ENCODE peak calls at places on chromosomes 11 and 22, in seven cellular contexts. T is aorta, D is ovary, X is fibroblast of lung, Q is neuronal stem cell, M is transverse colon, Z is GM23338. I is an unnamed sample. For H3K4me1, the result is how much of the 10 kb centered on the place peaks cover.

GRCh38 chr11:56845121-56845732 is 96.7 kb upstream of the OR9G4 start:
- DNase-seq in M (no peak), Z (no peak), Q (no peak), X (no peak), T (peak), D (no peak), I (no peak)

GRCh38 chr11:96760815-96761214 is 371.0 kb downstream of the JRKL start:
- DNase-seq in D (no peak), X (no peak), Q (no peak), Z (no peak), M (no peak), T (no peak), I (no peak)

GRCh38 chr11:93498099-93499040 is 44.8 kb downstream of the SMCO4 start:
- DNase-seq in Q (no peak), X (peak), M (no peak), T (no peak), Z (peak), D (no peak), I (no peak)

GRCh38 chr11:67289226-67289650 is at the start of gene ANKRD13D:
- DNase-seq in M (no peak), X (no peak), Q (no peak), Z (no peak), T (no peak), D (no peak), I (peak)

GRCh38 chr22:49613108-49613507 is 214.6 kb downstream of the BRD1 start:
- DNase-seq in Z (no peak), X (no peak), M (no peak), D (no peak), T (no peak), Q (no peak), I (no peak)

GRCh38 chr22:38080468-38080846 is 3.5 kb downstream of the SLC16A8 start:
- DNase-seq in Q (no peak), M (no peak), Z (no peak), D (no peak), T (no peak), X (no peak), I (no peak)

GRCh38 chr11:130611791-130612251 is 163.4 kb downstream of the ADAMTS15 start:
- DNase-seq in D (no peak), Z (no peak), T (no peak), Q (no peak), X (peak), M (no peak), I (no peak)

GRCh38 chr11:3615998-3616397 is 25.8 kb downstream of the ART5 start:
- DNase-seq in Q (no peak), X (no peak), D (no peak), Z (no peak), M (no peak), T (peak), I (no peak)

GRCh38 chr22:43110444-43110926 is at the start of gene BIK:
- DNase-seq in X (no peak), T (no peak), Q (peak), M (peak), D (no peak), Z (peak), I (peak)

GRCh38 chr22:23769321-23769965 is 1.7 kb upstream of the CHCHD10 start:
- DNase-seq in D (no peak), X (no peak), Z (no peak), M (no peak), T (no peak), Q (no peak), I (no peak)

GRCh38 chr11:56750190-56750589 is 1.7 kb upstream of the OR9G4 start:
- DNase-seq in M (no peak), Q (no peak), Z (peak), T (no peak), X (no peak), D (no peak), I (no peak)

GRCh38 chr22:19880786-19881569 is 26.3 kb upstream of the GNB1L start:
- DNase-seq in D (peak), Z (peak), X (peak), M (no peak), T (peak), Q (peak), I (no peak)

GRCh38 chr11:7170431-7170830 is 81.3 kb upstream of the SYT9 start:
- DNase-seq in Q (no peak), D (no peak), M (no peak), T (no peak), X (no peak), Z (no peak), I (no peak)

GRCh38 chr11:62497132-62497915 is 49.3 kb downstream of the AHNAK start:
- DNase-seq in X (peak), D (no peak), T (no peak), Q (no peak), Z (peak), M (peak), I (no peak)

DNA sequence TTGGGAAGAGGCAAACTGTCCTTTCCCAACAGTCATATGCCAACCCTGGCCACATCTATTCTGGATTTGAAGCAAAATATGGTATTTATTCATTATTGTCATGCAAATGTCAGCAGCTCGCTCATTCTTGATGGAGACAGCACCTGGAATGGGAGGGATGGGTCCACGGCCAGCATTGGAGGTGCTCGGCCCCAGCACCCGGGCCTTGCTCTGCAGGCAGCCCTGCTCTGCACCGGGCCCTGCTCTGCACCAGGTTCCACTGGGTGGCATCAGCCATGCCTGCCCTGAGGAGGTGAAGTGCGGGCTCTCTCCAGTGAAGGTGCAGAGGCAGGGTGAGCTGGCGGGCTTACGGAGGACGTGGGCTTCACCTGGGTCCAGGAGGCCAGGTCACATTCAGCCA is 19.8 kb downstream of the LRP5 start:
- DNase-seq in X (no peak), D (no peak), Z (no peak), T (no peak), Q (no peak), M (no peak), I (no peak)
- H3K4me1 ChIP-seq in X (under half), D (under half), Z (under half), T (under half), Q (under half), M (half or more), I (half or more)

GRCh38 chr11:110317516-110317932 is 21.1 kb upstream of the RDX start:
- DNase-seq in D (no peak), T (no peak), X (peak), M (no peak), Q (no peak), Z (no peak), I (no peak)
- H3K4me1 ChIP-seq in D (under half), T (under half), X (under half), M (under half), Q (under half), Z (under half), I (under half)

DNA sequence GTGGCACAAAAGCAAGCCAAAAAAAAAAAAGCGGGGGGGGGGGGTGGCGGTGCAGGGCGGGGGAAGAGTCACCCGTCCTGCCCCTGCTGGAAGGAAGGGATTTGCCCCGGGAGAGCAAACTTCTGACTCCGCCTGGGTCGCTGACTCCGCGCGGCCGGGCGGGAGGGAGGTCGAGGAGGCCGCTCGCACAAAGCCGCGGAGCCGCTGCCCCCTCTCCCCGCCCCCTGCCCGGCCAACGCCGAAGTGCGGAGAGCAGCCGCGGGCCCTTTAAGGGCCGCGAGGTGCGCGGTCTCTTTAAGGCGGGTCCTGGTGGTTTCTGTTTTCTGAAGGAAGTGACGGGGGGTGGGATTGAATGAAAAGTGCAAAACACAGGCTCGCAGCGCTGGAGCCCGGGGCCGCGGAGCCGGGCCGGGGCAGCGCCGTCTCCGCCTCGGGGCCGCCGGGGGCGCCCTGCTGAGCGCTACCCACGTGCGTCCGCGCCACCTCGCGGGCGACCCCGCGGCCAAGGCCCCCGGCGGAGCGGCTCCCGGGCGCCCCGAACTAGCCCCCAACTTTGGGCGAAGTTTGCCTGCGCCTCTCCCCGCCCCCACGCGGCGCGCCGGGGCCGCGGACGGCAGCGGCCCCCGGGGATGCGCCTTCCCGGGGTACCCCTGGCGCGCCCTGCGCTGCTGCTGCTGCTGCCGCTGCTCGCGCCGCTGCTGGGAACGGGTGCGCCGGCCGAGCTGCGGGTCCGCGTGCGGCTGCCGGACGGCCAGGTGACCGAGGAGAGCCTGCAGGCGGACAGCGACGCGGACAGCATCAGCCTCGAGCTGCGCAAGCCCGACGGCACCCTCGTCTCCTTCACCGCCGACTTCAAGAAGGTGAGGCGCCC is at the start of gene OAF:
- DNase-seq in T (peak), Z (peak), M (peak), D (peak), Q (peak), X (peak), I (peak)
- H3K4me1 ChIP-seq in T (under half), Z (under half), M (under half), D (under half), Q (under half), X (under half), I (under half)

GRCh38 chr11:86812322-86812670 is 12.0 kb downstream of the PRSS23 start:
- DNase-seq in T (no peak), M (no peak), X (no peak), Z (no peak), Q (no peak), D (no peak), I (no peak)
- H3K4me1 ChIP-seq in T (under half), M (under half), X (under half), Z (under half), Q (under half), D (under half), I (under half)

DNA sequence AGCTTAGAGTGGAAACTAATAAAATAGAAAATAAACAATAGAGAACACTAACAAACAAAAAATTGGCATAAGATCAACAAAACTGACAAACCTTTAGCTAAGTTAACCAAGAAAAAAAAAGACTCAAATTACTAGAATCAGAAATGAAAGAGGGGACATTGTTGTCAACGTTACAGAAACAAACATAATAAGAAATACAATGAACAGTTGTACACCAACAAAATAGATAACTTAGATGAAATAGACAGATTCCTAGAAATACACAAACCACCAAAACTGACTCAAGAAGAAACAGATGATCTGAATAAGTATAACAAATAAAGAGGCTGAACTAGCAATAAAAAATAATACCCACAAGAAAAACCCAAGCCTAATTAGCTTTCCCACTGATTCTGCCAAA is 34.8 kb upstream of the TMPRSS4 start:
- DNase-seq in Q (no peak), Z (no peak), M (no peak), X (no peak), T (no peak), D (no peak), I (no peak)
- H3K4me1 ChIP-seq in Q (under half), Z (under half), M (under half), X (under half), T (under half), D (under half), I (under half)

GRCh38 chr22:39152024-39152510 is 413 bp downstream of the CBX7 start:
- DNase-seq in Z (no peak), X (no peak), Q (no peak), M (no peak), D (no peak), T (no peak), I (no peak)
- H3K4me1 ChIP-seq in Z (under half), X (under half), Q (under half), M (under half), D (under half), T (under half), I (under half)

DNA sequence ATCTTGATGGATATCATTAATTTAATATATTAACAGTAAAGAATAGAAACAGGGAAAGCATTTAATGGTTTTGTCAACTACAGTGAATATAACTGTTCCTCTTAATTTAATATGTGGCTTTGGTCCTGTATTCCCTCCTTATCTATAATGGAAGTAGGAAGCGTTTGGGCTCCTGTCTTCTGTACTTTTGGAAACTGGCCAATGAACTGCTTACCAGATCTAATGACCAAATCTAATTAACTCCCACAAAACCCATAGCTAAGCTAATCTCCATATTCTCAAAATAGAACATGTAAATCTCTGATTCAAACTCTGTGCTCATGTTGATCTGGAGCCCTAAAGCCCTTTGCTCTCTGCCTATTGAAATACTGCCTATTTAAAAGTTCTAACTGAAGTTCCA is 30.5 kb downstream of the SIK2 start:
- DNase-seq in T (no peak), X (no peak), M (no peak), Z (no peak), D (no peak), Q (no peak), I (no peak)
- H3K4me1 ChIP-seq in T (under half), X (under half), M (under half), Z (under half), D (under half), Q (under half), I (under half)